ENCODE peak calls at places on chromosome 11, in five cellular contexts. Q is cardiac muscle cell, B is heart right ventricle, R is body of pancreas, S is SK-N-SH. Z is an unnamed sample. For H3K9me3, the result is how much of the 10 kb centered on the place peaks cover.

GRCh38 chr11:2118674-2119073 is 20.5 kb downstream of the IGF2 start:
- DNase-seq in Q (no peak), R (no peak), B (no peak), S (no peak), Z (no peak)

GRCh38 chr11:21511835-21512440 is 680.9 kb upstream of the ANO5 start:
- DNase-seq in S (peak), Q (peak), B (no peak), R (peak), Z (no peak)

GRCh38 chr11:110855246-110855645 is 143.0 kb upstream of the ARHGAP20 start:
- DNase-seq in S (no peak), R (no peak), Q (peak), B (no peak), Z (no peak)

GRCh38 chr11:70097783-70098182 is 19.7 kb downstream of the ANO1 start:
- DNase-seq in R (no peak), Q (no peak), S (no peak), B (peak), Z (no peak)

GRCh38 chr11:67564230-67564629 is 19.4 kb upstream of the GSTP1 start:
- DNase-seq in S (no peak), B (no peak), Q (no peak), R (no peak), Z (no peak)

GRCh38 chr11:35144103-35144741 is 5.3 kb downstream of the CD44 start:
- DNase-seq in R (no peak), S (no peak), B (no peak), Q (peak), Z (no peak)

GRCh38 chr11:62124186-62125113 is 639 bp downstream of the INCENP start:
- DNase-seq in B (peak), R (no peak), S (peak), Q (peak), Z (peak)

GRCh38 chr11:57202282-57202681 is 20.5 kb downstream of the LRRC55 start:
- DNase-seq in Q (no peak), R (no peak), S (no peak), B (no peak), Z (no peak)

GRCh38 chr11:18368236-18368635 is 26.1 kb upstream of the LDHA start:
- DNase-seq in Q (peak), R (no peak), B (no peak), S (no peak), Z (no peak)

GRCh38 chr11:16963316-16963876 is 50.8 kb downstream of the PLEKHA7 start:
- DNase-seq in R (no peak), Q (no peak), B (no peak), S (no peak), Z (no peak)

GRCh38 chr11:75513250-75513649 is 12.5 kb downstream of the GDPD5 start:
- DNase-seq in Q (peak), S (no peak), R (no peak), B (no peak), Z (no peak)

GRCh38 chr11:74004694-74005615 is 3.9 kb downstream of the UCP3 start:
- DNase-seq in Q (no peak), B (no peak), S (no peak), R (no peak), Z (no peak)

GRCh38 chr11:116960916-116961315 is 123.5 kb upstream of the APOA1 start:
- DNase-seq in Q (peak), R (no peak), B (no peak), S (no peak), Z (no peak)

GRCh38 chr11:111982019-111982464 is 43.2 kb upstream of the DLAT start:
- DNase-seq in B (peak), Q (peak), S (peak), R (peak), Z (peak)

GRCh38 chr11:94537051-94537600 is 6.6 kb upstream of the FUT4 start:
- DNase-seq in S (no peak), R (no peak), B (no peak), Q (peak), Z (no peak)

GRCh38 chr11:94151903-94152677 is 23.4 kb downstream of the PANX1 start:
- DNase-seq in B (peak), R (peak), S (peak), Q (peak), Z (no peak)

GRCh38 chr11:134731562-134731961 is 319.5 kb upstream of the B3GAT1 start:
- DNase-seq in S (no peak), B (no peak), R (no peak), Q (no peak), Z (no peak)

GRCh38 chr11:86138958-86139357 is 70.1 kb upstream of the PICALM start:
- DNase-seq in R (no peak), S (no peak), B (no peak), Q (peak), Z (no peak)

GRCh38 chr11:106497321-106497720 is 419.9 kb downstream of the AASDHPPT start:
- DNase-seq in S (no peak), Q (no peak), B (no peak), R (no peak), Z (no peak)
- H3K9me3 ChIP-seq in S (under half), Q (under half), B (under half), R (under half), Z (under half)

GRCh38 chr11:123062158-123062891 is 389 bp upstream of the HSPA8 start:
- DNase-seq in B (peak), R (peak), S (peak), Q (peak), Z (peak)
- TF ChIP-seq CTCF in B (no peak), R (no peak), S (no peak), Q (no peak), Z (no peak)

GRCh38 chr11:118415739-118416068 is 14.3 kb downstream of the ATP5MG start:
- DNase-seq in Q (peak), R (peak), S (peak), B (peak), Z (no peak)

GRCh38 chr11:118415051-118415738 is 13.8 kb downstream of the ATP5MG start:
- DNase-seq in B (no peak), S (no peak), R (no peak), Q (no peak), Z (no peak)

GRCh38 chr11:118412921-118413320 is 11.5 kb downstream of the ATP5MG start:
- DNase-seq in S (no peak), Q (no peak), B (no peak), R (no peak), Z (no peak)

GRCh38 chr11:118418770-118419169 is 17.4 kb downstream of the ATP5MG start:
- DNase-seq in B (no peak), R (no peak), S (no peak), Q (no peak), Z (no peak)

GRCh38 chr11:118417801-118418200 is 16.4 kb downstream of the ATP5MG start:
- DNase-seq in S (no peak), B (no peak), Q (no peak), R (no peak), Z (no peak)
- H3K9me3 ChIP-seq in S (under half), B (under half), Q (under half), R (under half), Z (under half)

GRCh38 chr11:130668751-130669150 is 220.3 kb downstream of the ADAMTS15 start:
- DNase-seq in B (no peak), Q (no peak), R (no peak), S (no peak), Z (no peak)

GRCh38 chr11:130670200-130670599 is 221.8 kb downstream of the ADAMTS15 start:
- DNase-seq in R (no peak), Q (no peak), S (no peak), B (no peak), Z (no peak)

GRCh38 chr11:130671801-130672700 is 223.6 kb downstream of the ADAMTS15 start:
- DNase-seq in R (peak), S (peak), Q (peak), B (peak), Z (peak)

DNA sequence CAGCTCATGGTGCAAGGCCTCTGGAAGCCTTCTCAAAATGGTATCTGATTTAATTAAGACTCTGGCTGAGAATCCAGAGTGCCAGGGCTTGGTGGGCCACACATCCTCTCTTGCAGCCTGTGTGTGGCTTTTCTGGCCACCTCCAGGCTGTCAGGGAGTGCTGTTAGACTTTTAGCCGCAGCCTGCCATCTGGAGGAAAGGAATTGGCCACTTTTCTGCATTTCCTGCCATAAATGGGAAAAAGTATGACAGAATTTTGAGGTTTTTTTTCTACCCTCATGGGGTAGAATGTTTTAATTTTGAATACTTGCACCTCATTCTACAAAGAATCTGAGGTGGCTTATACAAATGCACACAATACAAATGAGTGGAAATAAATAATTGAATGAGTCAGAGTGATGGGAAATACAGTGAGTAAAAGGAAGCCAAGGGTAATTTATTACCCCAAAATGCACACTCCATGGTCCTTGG is 218.4 kb downstream of the ADAMTS15 start:
- DNase-seq in Q (no peak), R (no peak), S (no peak), B (no peak), Z (no peak)
- TF ChIP-seq CTCF in Q (peak), R (no peak), S (peak), B (no peak), Z (no peak)

DNA sequence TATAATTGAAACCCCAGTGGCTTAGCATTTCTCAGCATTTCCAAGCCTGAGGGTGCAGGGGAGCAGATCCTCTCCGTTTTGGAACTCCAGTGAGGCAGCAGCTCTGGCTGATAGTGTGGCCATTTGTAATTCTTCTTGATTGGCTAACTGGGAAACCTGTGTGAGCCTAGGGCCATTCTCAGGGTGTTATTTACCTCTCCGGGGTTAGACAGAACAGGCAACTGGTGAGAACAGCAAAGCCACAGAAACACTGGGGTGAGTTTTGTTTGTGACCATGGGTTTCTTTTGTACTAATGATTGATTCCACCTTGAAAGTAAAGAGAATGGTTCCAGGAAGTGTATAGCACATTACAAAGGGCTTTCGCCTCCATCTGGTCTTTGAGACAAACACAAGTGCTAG is 2.4 kb upstream of the OR4X2 start:
- DNase-seq in Q (no peak), S (no peak), B (no peak), R (no peak), Z (no peak)
- H3K9me3 ChIP-seq in Q (under half), S (under half), B (under half), R (under half), Z (under half)

GRCh38 chr11:396948-397548 is 3.0 kb downstream of the PKP3 start:
- DNase-seq in R (peak), B (peak), S (peak), Q (peak), Z (peak)
- TF ChIP-seq CTCF in R (peak), B (peak), S (peak), Q (peak), Z (peak)

GRCh38 chr11:80227915-80228314 is 787.1 kb upstream of the TENM4 start:
- DNase-seq in B (no peak), R (no peak), Q (no peak), S (no peak), Z (no peak)
- H3K9me3 ChIP-seq in B (under half), R (under half), Q (under half), S (under half), Z (under half)

DNA sequence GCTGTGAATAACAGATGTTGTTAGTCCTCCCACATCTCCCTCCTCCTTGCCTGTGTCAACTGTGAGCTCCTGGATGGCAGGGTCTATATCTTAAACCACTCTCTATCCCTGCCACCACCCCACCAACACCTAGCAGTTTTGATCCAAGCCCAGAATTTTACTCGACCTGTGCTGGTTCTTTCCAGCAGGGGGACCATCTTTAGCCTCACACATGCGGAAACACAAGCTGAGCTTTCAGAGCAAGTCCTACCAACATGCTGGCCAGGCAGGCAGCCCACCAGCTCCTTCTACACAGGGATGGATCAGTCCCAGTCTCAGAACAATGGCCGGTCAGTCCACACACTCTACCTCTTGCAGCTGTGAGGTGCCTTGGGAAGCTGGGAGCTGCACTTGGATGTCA is 231.5 kb downstream of the NXPE2 start:
- DNase-seq in Q (no peak), B (no peak), R (no peak), S (no peak), Z (no peak)
- TF ChIP-seq CTCF in Q (no peak), B (no peak), R (no peak), S (no peak), Z (no peak)